ENCODE peak calls at places on chromosomes 3 and 15, in eight cellular contexts. C is HepG2; R is psoas muscle; Z is A673; A is astrocyte of the spinal cord; D is NCI-H1105 treated with DMSO at 0.1 percent for 48 hours; T is nephron progenitor cell; U is stimulated activated CD4-positive, alpha-beta T cell treated with anti-CD3 and anti-CD28 coated beads, Interleukin-2, amount 100 ng/mL, for 48 hours. H is an unnamed sample.

GRCh38 chr15:41954036-41954435 is 18.3 kb downstream of the EHD4 start:
- DNase-seq in R (no peak), D (no peak), Z (no peak), U (no peak), A (no peak), T (no peak), C (no peak), H (no peak)

GRCh38 chr3:144477593-144477992 is 506.0 kb downstream of the DIPK2A start:
- DNase-seq in T (no peak), R (no peak), A (no peak), Z (no peak), D (no peak), U (no peak), C (no peak), H (no peak)

GRCh38 chr15:54839379-54839778 is 357.4 kb downstream of the RSL24D1 start:
- DNase-seq in U (no peak), D (peak), R (no peak), A (no peak), Z (no peak), T (no peak), C (no peak), H (no peak)

GRCh38 chr3:79367066-79367465 is 400.7 kb downstream of the ROBO1 start:
- DNase-seq in Z (no peak), A (peak), D (no peak), T (no peak), R (no peak), U (no peak), C (no peak), H (peak)

GRCh38 chr15:99752556-99752955 is 19.3 kb upstream of the LYSMD4 start:
- DNase-seq in U (no peak), C (no peak), Z (no peak), A (no peak), R (no peak), T (no peak), D (no peak), H (no peak)

GRCh38 chr3:148847351-148847750 is 17.7 kb upstream of the CPA3 start:
- DNase-seq in T (no peak), C (no peak), D (no peak), R (no peak), Z (no peak), A (peak), U (no peak), H (peak)

GRCh38 chr3:57184516-57184915 is 15.3 kb downstream of the HESX1 start:
- DNase-seq in Z (peak), R (no peak), A (no peak), T (no peak), C (no peak), U (no peak), D (no peak), H (no peak)

GRCh38 chr3:129195731-129196256 is 12.1 kb upstream of the CNBP start:
- DNase-seq in D (no peak), R (peak), T (no peak), U (no peak), C (peak), A (peak), Z (peak), H (peak)

GRCh38 chr15:35746121-35746520 is 200.2 kb upstream of the DPH6 start:
- DNase-seq in A (no peak), C (no peak), D (no peak), Z (no peak), T (no peak), R (no peak), U (no peak), H (peak)

GRCh38 chr3:131540143-131540542 is 37.4 kb upstream of the MRPL3 start:
- DNase-seq in Z (no peak), T (no peak), D (no peak), R (no peak), C (no peak), U (no peak), A (peak), H (no peak)

GRCh38 chr3:61562042-61562809 is 855 bp downstream of the PTPRG start:
- DNase-seq in A (peak), Z (no peak), C (no peak), R (peak), D (no peak), U (no peak), T (peak), H (no peak)

GRCh38 chr15:52652286-52652685 is 26.9 kb downstream of the ATOSA start:
- DNase-seq in T (no peak), R (no peak), C (no peak), A (peak), Z (no peak), D (no peak), U (no peak), H (no peak)

GRCh38 chr3:188659444-188660100 is 505.6 kb downstream of the LPP start:
- DNase-seq in Z (no peak), A (no peak), C (no peak), T (no peak), R (no peak), D (no peak), U (no peak), H (no peak)

GRCh38 chr3:36540898-36541518 is 160.7 kb downstream of the STAC start:
- DNase-seq in D (no peak), R (no peak), U (no peak), T (peak), A (peak), Z (peak), C (peak), H (peak)

GRCh38 chr15:89822030-89822429 is 7.4 kb upstream of the ANPEP start:
- DNase-seq in A (no peak), D (no peak), T (no peak), Z (no peak), C (no peak), U (no peak), R (no peak), H (peak)

H was measured in LHCN-M2.